ENCODE peak calls at places on chromosome 13, in nine cellular contexts. T is cardiac muscle cell, C is pancreas, N is body of pancreas, B is neural progenitor cell, R is MM.1S, F is uterus, Q is right atrium auricular region, H is BE2C. O is an unnamed sample. For H3K4me1, the result is how much of the 10 kb centered on the place peaks cover.

GRCh38 chr13:114110091-114110829 is 22.2 kb downstream of the RASA3 start:
- DNase-seq in C (peak), R (peak), B (peak), N (peak), Q (peak), T (no peak), F (peak), H (peak), O (no peak)

GRCh38 chr13:107838592-107839161 is 376.7 kb downstream of the LIG4 start:
- DNase-seq in T (no peak), B (no peak), H (no peak), Q (no peak), R (no peak), N (no peak), C (no peak), F (no peak), O (no peak)

GRCh38 chr13:51714663-51715168 is 89.2 kb downstream of the DHRS12 start:
- DNase-seq in R (peak), T (no peak), C (no peak), N (no peak), Q (no peak), F (no peak), B (no peak), H (no peak), O (no peak)

GRCh38 chr13:101474419-101474957 is 22.0 kb downstream of the ITGBL1 start:
- DNase-seq in H (no peak), R (no peak), C (no peak), T (peak), B (peak), N (peak), Q (no peak), F (no peak), O (peak)

GRCh38 chr13:39776439-39776838 is 121.0 kb downstream of the COG6 start:
- DNase-seq in R (no peak), T (no peak), H (no peak), C (no peak), Q (no peak), F (no peak), B (no peak), N (no peak), O (no peak)

GRCh38 chr13:73635166-73635787 is 498.9 kb downstream of the KLF12 start:
- DNase-seq in C (no peak), R (no peak), T (no peak), F (no peak), N (no peak), H (no peak), Q (no peak), B (no peak), O (no peak)

GRCh38 chr13:94073006-94073744 is 406.3 kb downstream of the DCT start:
- DNase-seq in N (no peak), B (no peak), Q (no peak), H (no peak), F (no peak), C (no peak), R (no peak), T (peak), O (no peak)

GRCh38 chr13:62167650-62168172 is 752.1 kb upstream of the PCDH20 start:
- DNase-seq in C (peak), N (no peak), B (no peak), R (no peak), F (no peak), T (no peak), Q (no peak), H (no peak), O (no peak)

GRCh38 chr13:26047040-26047439 is 4.8 kb downstream of the SHISA2 start:
- DNase-seq in B (no peak), F (no peak), T (no peak), R (no peak), N (no peak), C (no peak), H (no peak), Q (no peak), O (no peak)

GRCh38 chr13:93752506-93752905 is 525.9 kb downstream of the GPC6 start:
- DNase-seq in N (no peak), T (peak), R (no peak), F (no peak), B (no peak), H (peak), Q (no peak), C (no peak), O (no peak)

GRCh38 chr13:90928109-90928508 is 419.4 kb upstream of the MIR17HG start:
- DNase-seq in R (no peak), T (no peak), H (no peak), Q (no peak), B (no peak), C (no peak), N (no peak), F (no peak), O (no peak)

GRCh38 chr13:110560606-110561334 is 752 bp downstream of the RAB20 start:
- DNase-seq in T (peak), R (peak), Q (no peak), C (peak), F (no peak), N (peak), H (no peak), B (peak), O (no peak)

GRCh38 chr13:98390086-98390697 is 186.7 kb downstream of the STK24 start:
- DNase-seq in N (peak), Q (peak), B (no peak), C (no peak), H (no peak), R (no peak), F (no peak), T (no peak), O (no peak)

GRCh38 chr13:26485786-26486185 is 71.7 kb upstream of the WASF3 start:
- DNase-seq in R (no peak), B (no peak), T (no peak), N (no peak), F (peak), C (no peak), Q (no peak), H (no peak), O (no peak)

GRCh38 chr13:39259371-39259770 is 221.1 kb downstream of the NHLRC3 start:
- DNase-seq in B (no peak), H (no peak), F (no peak), Q (no peak), T (no peak), N (no peak), C (no peak), R (no peak), O (no peak)

GRCh38 chr13:21458816-21459701 is at the start of gene ZDHHC20:
- DNase-seq in B (peak), H (peak), Q (peak), R (peak), C (peak), T (peak), F (peak), N (peak), O (peak)

GRCh38 chr13:87244256-87244870 is 426.8 kb upstream of the SLITRK5 start:
- DNase-seq in B (no peak), T (no peak), F (no peak), R (no peak), C (no peak), Q (no peak), N (no peak), H (no peak), O (no peak)

GRCh38 chr13:60009300-60010248 is 154.2 kb downstream of the DIAPH3 start:
- DNase-seq in B (no peak), H (peak), R (no peak), C (peak), N (no peak), T (no peak), Q (no peak), F (no peak), O (no peak)

GRCh38 chr13:32038353-32038752 is 6.8 kb downstream of the FRY start:
- DNase-seq in N (no peak), F (no peak), C (no peak), R (no peak), H (peak), B (no peak), Q (no peak), T (no peak), O (no peak)
- H3K4me1 ChIP-seq in N (half or more), F (under half), C (under half), R (under half), H (under half), B (under half), Q (under half), T (under half), O (under half)

GRCh38 chr13:24407844-24408243 is 98.5 kb downstream of the C1QTNF9 start:
- DNase-seq in Q (no peak), C (no peak), N (no peak), R (no peak), F (no peak), T (no peak), H (no peak), B (no peak), O (peak)
- TF ChIP-seq CTCF in Q (no peak), C (no peak), N (no peak), R (no peak), F (no peak), T (peak), H (peak), B (peak), O (no peak)

GRCh38 chr13:102597029-102598015 is 536 bp downstream of the TPP2 start:
- DNase-seq in B (peak), R (peak), N (peak), F (peak), T (peak), Q (no peak), H (peak), C (peak), O (peak)

GRCh38 chr13:102598061-102598460 is 1.3 kb downstream of the TPP2 start:
- DNase-seq in B (no peak), F (no peak), Q (no peak), H (no peak), T (no peak), R (no peak), N (no peak), C (no peak), O (no peak)

GRCh38 chr13:102596147-102597028 is at the start of gene TPP2:
- DNase-seq in H (peak), Q (peak), T (peak), B (peak), F (peak), N (peak), R (peak), C (peak), O (peak)

DNA sequence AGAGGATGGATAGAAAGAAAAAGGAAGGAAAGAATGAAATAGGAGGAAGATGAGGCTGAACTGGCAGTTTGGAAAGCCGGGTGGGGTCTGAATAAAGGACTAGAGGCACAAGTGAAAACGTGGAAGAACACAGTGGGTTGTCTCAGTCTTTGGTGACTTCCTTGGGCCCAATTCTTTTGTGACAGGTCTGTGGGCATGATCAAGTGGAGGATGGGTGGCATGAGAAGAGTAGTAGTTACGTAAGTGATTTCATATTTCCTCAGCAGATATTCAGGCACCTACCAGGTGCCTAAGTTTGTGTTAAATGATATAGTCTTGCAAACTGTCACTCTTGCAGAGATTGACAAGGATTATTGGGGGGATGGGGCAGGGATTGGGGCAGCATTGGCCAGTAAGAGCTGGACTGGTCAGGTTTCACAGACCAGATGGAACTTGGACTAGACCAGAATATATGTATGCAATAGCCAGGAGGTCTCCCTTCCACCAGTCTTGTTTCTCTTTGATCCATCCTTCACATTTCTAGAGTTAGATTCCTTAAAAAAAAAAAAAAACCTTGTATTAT is 2.7 kb downstream of the TPP2 start:
- DNase-seq in Q (no peak), F (no peak), H (no peak), R (no peak), C (no peak), N (no peak), B (no peak), T (no peak), O (no peak)
- H3K4me1 ChIP-seq in Q (under half), F (under half), H (under half), R (under half), C (under half), N (under half), B (under half), T (under half), O (under half)

DNA sequence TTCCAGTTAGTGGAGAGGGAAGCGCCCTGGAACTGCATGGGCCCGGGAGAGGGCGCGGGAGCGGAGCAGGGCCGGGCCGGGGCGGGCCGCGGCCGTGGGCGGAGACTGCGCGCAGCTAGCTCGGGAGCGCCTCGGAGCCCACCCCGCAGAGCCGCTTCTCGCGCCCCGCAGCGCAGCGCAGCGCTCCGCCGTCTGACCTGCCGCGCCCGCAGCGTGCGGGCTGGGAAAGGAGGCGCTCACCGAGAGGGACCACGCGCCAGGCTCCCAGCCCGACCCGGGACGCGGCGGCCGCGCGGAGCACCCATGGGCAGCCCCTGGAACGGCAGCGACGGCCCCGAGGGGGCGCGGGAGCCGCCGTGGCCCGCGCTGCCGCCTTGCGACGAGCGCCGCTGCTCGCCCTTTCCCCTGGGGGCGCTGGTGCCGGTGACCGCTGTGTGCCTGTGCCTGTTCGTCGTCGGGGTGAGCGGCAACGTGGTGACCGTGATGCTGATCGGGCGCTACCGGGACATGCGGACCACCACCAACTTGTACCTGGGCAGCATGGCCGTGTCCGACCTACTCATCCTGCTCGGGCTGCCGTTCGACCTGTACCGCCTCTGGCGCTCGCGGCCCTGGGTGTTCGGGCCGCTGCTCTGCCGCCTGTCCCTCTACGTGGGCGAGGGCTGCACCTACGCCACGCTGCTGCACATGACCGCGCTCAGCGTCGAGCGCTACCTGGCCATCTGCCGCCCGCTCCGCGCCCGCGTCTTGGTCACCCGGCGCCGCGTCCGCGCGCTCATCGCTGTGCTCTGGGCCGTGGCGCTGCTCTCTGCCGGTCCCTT is at the start of gene MLNR:
- DNase-seq in C (peak), Q (peak), T (peak), F (no peak), N (peak), B (peak), H (peak), R (no peak), O (peak)
- TF ChIP-seq CTCF in C (no peak), Q (peak), T (no peak), F (no peak), N (no peak), B (peak), H (peak), R (no peak), O (peak)

DNA sequence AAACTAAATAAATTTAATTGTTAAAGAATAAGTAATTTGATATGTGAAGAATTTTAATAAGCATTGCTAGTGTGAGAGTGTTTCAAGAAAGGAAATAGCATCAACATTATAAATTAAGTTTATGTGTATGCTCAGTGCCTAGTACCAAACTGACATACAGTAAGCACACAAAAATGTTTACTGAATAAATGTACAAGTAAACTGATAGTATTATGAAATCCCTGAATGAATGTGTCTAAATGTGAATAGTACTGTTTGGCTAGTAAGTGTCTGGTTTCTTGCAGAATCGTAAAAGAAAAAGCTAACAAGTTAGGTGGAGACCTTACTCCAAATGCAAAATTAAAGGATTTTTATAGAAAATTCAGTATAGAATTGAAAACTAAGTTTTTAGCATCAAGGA is 233.6 kb downstream of the PCDH9 start:
- DNase-seq in B (no peak), T (no peak), F (no peak), H (no peak), C (no peak), R (no peak), Q (no peak), N (no peak), O (no peak)
- H3K4me1 ChIP-seq in B (under half), T (under half), F (under half), H (under half), C (under half), R (under half), Q (under half), N (under half), O (under half)

DNA sequence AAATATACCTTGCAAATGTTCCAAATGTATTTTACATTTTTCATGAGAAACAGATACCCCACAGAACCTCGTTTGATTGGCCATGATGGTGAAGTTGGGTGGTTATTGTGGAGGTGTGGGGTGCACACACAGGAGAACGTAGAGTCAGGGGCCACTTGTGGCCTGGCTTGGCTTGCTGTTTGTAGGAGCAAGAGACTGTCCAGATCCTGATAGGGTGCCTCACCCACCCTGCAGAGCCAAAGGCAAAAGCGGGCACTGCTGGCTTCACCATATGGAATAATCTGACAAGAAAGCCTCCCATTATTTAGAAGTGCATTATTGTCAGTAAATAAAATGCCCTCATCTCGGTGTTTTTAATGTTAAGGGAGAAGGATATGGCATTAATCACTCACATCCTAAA is 330.2 kb downstream of the TEX29 start:
- DNase-seq in H (no peak), C (no peak), N (no peak), F (no peak), Q (no peak), T (no peak), B (no peak), R (no peak), O (no peak)
- TF ChIP-seq CTCF in H (no peak), C (no peak), N (no peak), F (no peak), Q (no peak), T (no peak), B (no peak), R (no peak), O (no peak)

DNA sequence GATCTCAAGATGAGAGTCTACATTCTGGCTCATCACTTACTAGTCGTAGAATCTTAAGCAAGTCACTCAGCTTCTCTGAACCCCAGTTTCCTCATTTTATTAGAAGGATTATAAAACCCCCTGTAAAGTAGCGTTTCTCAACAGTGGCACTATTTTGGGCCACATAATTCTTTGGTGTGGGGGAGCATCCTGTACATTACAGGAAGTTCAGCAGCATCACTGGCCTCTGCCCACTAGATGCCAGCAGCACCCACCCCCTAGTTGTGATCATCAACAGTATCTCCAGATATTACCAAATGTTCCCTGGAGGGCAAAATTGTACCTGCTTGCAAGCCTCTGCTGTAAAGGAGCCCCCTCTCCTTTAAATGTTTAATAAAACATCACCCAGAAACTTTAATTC is 22.6 kb downstream of the STARD13 start:
- DNase-seq in N (no peak), F (no peak), B (no peak), Q (no peak), R (no peak), H (no peak), C (no peak), T (no peak), O (peak)
- H3K4me1 ChIP-seq in N (half or more), F (under half), B (under half), Q (half or more), R (under half), H (under half), C (under half), T (under half), O (half or more)

DNA sequence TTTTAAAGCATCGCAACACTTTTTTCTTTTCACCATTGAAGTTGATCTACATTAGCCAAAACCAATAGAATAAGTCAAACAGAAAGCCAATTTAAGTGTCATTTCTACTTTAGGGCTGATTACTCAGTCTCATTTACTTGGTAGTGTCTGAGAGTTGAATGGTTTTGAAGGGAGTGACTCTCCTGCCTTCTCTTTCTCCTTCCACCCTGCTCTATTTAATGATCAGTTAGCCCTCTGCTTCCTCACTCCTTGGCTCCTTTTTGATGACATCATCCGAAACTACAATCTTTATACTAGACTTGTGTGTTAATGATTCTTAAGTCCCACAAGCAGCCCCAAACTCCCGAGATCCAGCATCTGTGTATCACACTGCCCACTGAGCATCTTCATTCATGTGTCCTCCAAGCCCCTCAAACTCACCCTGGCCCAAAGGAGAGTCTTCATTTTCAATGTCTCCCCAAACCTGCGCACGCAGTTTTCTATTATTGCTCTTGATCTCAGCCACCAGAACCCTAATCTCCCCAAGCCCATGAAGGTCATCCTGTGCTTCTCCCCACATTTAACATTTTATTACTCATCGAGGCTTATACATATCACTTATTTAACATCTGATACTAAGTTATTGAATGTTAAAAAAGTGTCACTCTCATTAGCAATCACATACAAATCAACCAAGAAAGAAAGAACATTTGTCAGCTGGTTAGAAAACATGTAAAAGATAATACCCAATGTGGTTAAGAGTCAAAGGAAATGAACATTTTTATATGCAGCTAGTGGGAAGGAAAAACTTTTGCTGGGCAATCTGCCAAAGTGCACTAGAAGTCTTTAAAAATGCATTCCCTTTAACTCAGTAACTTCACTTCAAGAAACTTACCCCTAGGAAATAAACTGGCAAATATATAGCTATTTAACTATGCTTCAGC is 32.2 kb upstream of the ARGLU1 start:
- DNase-seq in H (no peak), C (no peak), R (no peak), T (no peak), B (no peak), N (no peak), Q (no peak), F (no peak), O (peak)
- TF ChIP-seq CTCF in H (no peak), C (no peak), R (no peak), T (no peak), B (no peak), N (no peak), Q (no peak), F (no peak), O (no peak)

O was measured in A673.